ENCODE peak calls at places on chromosomes 1 and 21, in nine cellular contexts. J is fibroblast of lung, R is HCT116, T is left lung, Q is psoas muscle, W is IMR-90, C is iPS DF 6.9, Z is Peyer's patch, U is RWPE2. H is an unnamed sample.

GRCh38 chr1:196960854-196961253 is 16.5 kb upstream of the CFHR5 start:
- DNase-seq in J (no peak), R (no peak), T (no peak), Q (no peak), W (no peak), C (no peak), Z (no peak), U (no peak), H (no peak)

GRCh38 chr21:38861989-38862683 is 56.4 kb downstream of the ETS2 start:
- DNase-seq in J (peak; percentile 26), R (no peak), T (no peak), Q (no peak), W (no peak), C (no peak), Z (no peak), U (no peak), H (no peak)

GRCh38 chr1:204080163-204080903 is 7.4 kb downstream of the SOX13 start:
- DNase-seq in J (peak; percentile 89), R (peak; percentile 90), T (peak; percentile 91), Q (peak; percentile 68), W (peak; percentile 72), C (peak; percentile 98), Z (peak; percentile 85), U (peak; percentile 96), H (peak; percentile 98)

GRCh38 chr21:26072891-26073615 is 97.5 kb downstream of the APP start:
- DNase-seq in J (peak; percentile 92), R (no peak), T (no peak), Q (no peak), W (peak; percentile 87), C (no peak), Z (no peak), U (no peak), H (no peak)

GRCh38 chr21:34822957-34823356 is 154.2 kb downstream of the CLIC6 start:
- DNase-seq in J (peak; percentile 73), R (no peak), T (no peak), Q (no peak), W (peak; percentile 68), C (no peak), Z (no peak), U (peak; percentile 79), H (no peak)

GRCh38 chr1:224133741-224134299 is 19.9 kb downstream of the FBXO28 start:
- DNase-seq in J (no peak), R (no peak), T (no peak), Q (no peak), W (no peak), C (no peak), Z (no peak), U (no peak), H (no peak)

GRCh38 chr1:111203681-111204210 is 3.3 kb upstream of the DENND2D start:
- DNase-seq in J (peak; percentile 46), R (peak; percentile 51), T (peak; percentile 99), Q (peak; percentile 77), W (no peak), C (no peak), Z (peak; percentile 92), U (peak; percentile 85), H (peak; percentile 96)

GRCh38 chr1:25068829-25069228 is 138.8 kb upstream of the RUNX3 start:
- DNase-seq in J (no peak), R (no peak), T (no peak), Q (no peak), W (no peak), C (no peak), Z (no peak), U (no peak), H (no peak)

GRCh38 chr21:36422279-36423098 is 37.3 kb downstream of the CHAF1B start:
- DNase-seq in J (peak; percentile 61), R (peak; percentile 34), T (no peak), Q (peak; percentile 43), W (peak; percentile 71), C (peak; percentile 77), Z (no peak), U (no peak), H (peak; percentile 81)

GRCh38 chr1:188497020-188497419 is 1668.3 kb downstream of the PLA2G4A start:
- DNase-seq in J (no peak), R (no peak), T (no peak), Q (no peak), W (no peak), C (no peak), Z (no peak), U (no peak), H (no peak)

GRCh38 chr1:104264506-104264905 is 514.8 kb downstream of the AMY1C start:
- DNase-seq in J (no peak), R (no peak), T (no peak), Q (no peak), W (no peak), C (no peak), Z (no peak), U (no peak), H (no peak)

GRCh38 chr1:115238336-115239147 is 99.5 kb downstream of the NGF start:
- DNase-seq in J (peak; percentile 39), R (no peak), T (no peak), Q (no peak), W (no peak), C (no peak), Z (no peak), U (no peak), H (no peak)

GRCh38 chr1:12177999-12178441 is 11.2 kb downstream of the TNFRSF1B start:
- DNase-seq in J (peak; percentile 83), R (peak; percentile 35), T (peak; percentile 89), Q (peak; percentile 78), W (peak; percentile 93), C (no peak), Z (no peak), U (no peak), H (peak; percentile 88)

GRCh38 chr21:31099122-31099521 is 60.8 kb upstream of the KRTAP19-8 start:
- DNase-seq in J (no peak), R (no peak), T (no peak), Q (no peak), W (no peak), C (no peak), Z (no peak), U (no peak), H (no peak)

GRCh38 chr1:198205021-198205684 is 48.4 kb downstream of the NEK7 start:
- DNase-seq in J (peak; percentile 26), R (no peak), T (no peak), Q (no peak), W (peak; percentile 45), C (no peak), Z (no peak), U (no peak), H (no peak)

DNA sequence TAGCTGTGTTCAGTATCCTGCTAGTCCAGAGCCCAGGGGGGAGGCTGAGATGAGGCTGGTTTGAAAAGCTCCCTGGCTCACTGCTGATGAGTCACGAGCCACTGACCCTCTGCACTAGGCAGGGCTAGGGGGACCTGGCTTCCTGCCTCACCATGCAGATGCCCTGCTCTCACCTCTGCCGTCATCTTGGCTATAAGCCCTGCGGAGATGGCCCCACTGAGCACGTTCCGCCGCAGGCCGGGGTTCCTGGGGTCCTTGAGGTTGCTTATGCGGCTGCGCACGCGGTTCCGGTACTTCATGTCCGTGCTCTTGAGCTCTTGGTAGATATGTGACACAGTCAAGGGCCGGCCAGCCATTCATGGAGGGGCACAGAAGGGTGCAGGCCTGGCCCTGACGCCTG is 24.1 kb upstream of the ZNF436 start:
- DNase-seq in J (peak; percentile 84), R (no peak), T (no peak), Q (peak; percentile 74), W (peak; percentile 76), C (no peak), Z (no peak), U (no peak), H (peak; percentile 83)
- H3K4me3 ChIP-seq in J (no peak overlapping the region), R (no peak overlapping the region), T (no peak overlapping the region), Q (no peak overlapping the region), W (no peak overlapping the region), C (no peak overlapping the region), Z (no peak overlapping the region), U (no peak overlapping the region), H (no peak overlapping the region)

GRCh38 chr1:173476197-173476663 is 905 bp upstream of the PRDX6 start:
- DNase-seq in J (no peak), R (no peak), T (no peak), Q (no peak), W (no peak), C (no peak), Z (no peak), U (no peak), H (no peak)

GRCh38 chr1:173479649-173480048 is 2.5 kb downstream of the PRDX6 start:
- DNase-seq in J (peak; percentile 42), R (no peak), T (no peak), Q (no peak), W (peak; percentile 32), C (no peak), Z (no peak), U (no peak), H (no peak)

GRCh38 chr1:173477286-173478098 is at the start of gene PRDX6:
- DNase-seq in J (peak; percentile 83), R (peak; percentile 2), T (peak; percentile 93), Q (peak; percentile 69), W (peak; percentile 79), C (no peak), Z (no peak), U (peak; percentile 85), H (peak; percentile 97)

GRCh38 chr1:173476664-173477285 is 360 bp upstream of the PRDX6 start:
- DNase-seq in J (peak; percentile 84), R (peak; percentile 85), T (peak; percentile 97), Q (peak; percentile 95), W (peak; percentile 78), C (peak; percentile 75), Z (peak; percentile 91), U (peak; percentile 88), H (peak; percentile 98)

GRCh38 chr1:173478099-173478555 is 992 bp downstream of the PRDX6 start:
- DNase-seq in J (peak; percentile 90), R (peak; percentile 12), T (no peak), Q (peak; percentile 65), W (peak; percentile 82), C (no peak), Z (peak; percentile 49), U (no peak), H (peak; percentile 74)
- H3K27ac ChIP-seq in J (peak overlapping the region; percentile 97), R (peak overlapping the region; percentile 87), T (peak overlapping the region; percentile 96), Q (peak overlapping the region; percentile 99), W (peak overlapping the region; percentile 98), C (no peak overlapping the region), Z (peak overlapping the region; percentile 92), U (peak overlapping the region; percentile 79), H (peak overlapping the region; percentile 98)

GRCh38 chr1:176051402-176051801 is 155.7 kb downstream of the COP1 start:
- DNase-seq in J (no peak), R (no peak), T (no peak), Q (no peak), W (no peak), C (no peak), Z (no peak), U (no peak), H (no peak)
- H3K4me3 ChIP-seq in J (no peak overlapping the region), R (no peak overlapping the region), T (no peak overlapping the region), Q (no peak overlapping the region), W (no peak overlapping the region), C (no peak overlapping the region), Z (no peak overlapping the region), U (no peak overlapping the region), H (no peak overlapping the region)

GRCh38 chr1:49298304-49298703 is 521.6 kb upstream of the BEND5 start:
- DNase-seq in J (no peak), R (no peak), T (no peak), Q (peak; percentile 13), W (no peak), C (no peak), Z (no peak), U (no peak), H (no peak)

GRCh38 chr1:49294539-49294938 is 517.8 kb upstream of the BEND5 start:
- DNase-seq in J (no peak), R (no peak), T (no peak), Q (no peak), W (no peak), C (no peak), Z (no peak), U (no peak), H (no peak)

GRCh38 chr1:49297783-49298182 is 521.1 kb upstream of the BEND5 start:
- DNase-seq in J (no peak), R (no peak), T (peak; percentile 18), Q (no peak), W (no peak), C (no peak), Z (no peak), U (no peak), H (peak; percentile 35)

GRCh38 chr1:49293016-49293415 is 516.3 kb upstream of the BEND5 start:
- DNase-seq in J (no peak), R (no peak), T (peak; percentile 28), Q (no peak), W (no peak), C (no peak), Z (no peak), U (no peak), H (no peak)
- H3K27ac ChIP-seq in J (no peak overlapping the region), R (no peak overlapping the region), T (no peak overlapping the region), Q (no peak overlapping the region), W (no peak overlapping the region), C (no peak overlapping the region), Z (no peak overlapping the region), U (no peak overlapping the region), H (no peak overlapping the region)